ENCODE peak calls at places on chromosomes 7 and 10, in five cellular contexts. S is GM23338, J is OCI-LY7, W is GM23248, U is MM.1S. B is an unnamed sample.

GRCh38 chr10:72126184-72126871 is 38.0 kb upstream of the SPOCK2 start:
- DNase-seq in S (peak), J (peak), U (peak), W (peak), B (peak)

GRCh38 chr10:58326967-58327381 is 7.8 kb upstream of the UBE2D1 start:
- DNase-seq in S (peak), W (peak), J (no peak), U (no peak), B (no peak)

GRCh38 chr7:114622189-114622588 is 207.6 kb downstream of the FOXP2 start:
- DNase-seq in U (no peak), W (no peak), S (no peak), J (no peak), B (no peak)

GRCh38 chr10:124350806-124351205 is 67.9 kb downstream of the OAT start:
- DNase-seq in S (no peak), J (no peak), U (no peak), W (no peak), B (no peak)

GRCh38 chr10:17652585-17652984 is 8.6 kb downstream of the STAM start:
- DNase-seq in W (peak), J (no peak), U (no peak), S (no peak), B (no peak)

GRCh38 chr7:22350466-22351328 is 6.3 kb downstream of the RAPGEF5 start:
- DNase-seq in S (no peak), W (peak), J (peak), U (peak), B (no peak)

GRCh38 chr7:92754756-92755581 is 81.4 kb downstream of the CDK6 start:
- DNase-seq in U (no peak), S (no peak), J (no peak), W (no peak), B (no peak)

GRCh38 chr7:17131983-17132655 is 166.3 kb upstream of the AHR start:
- DNase-seq in J (no peak), U (no peak), W (no peak), S (no peak), B (no peak)

GRCh38 chr7:16669581-16669980 is 23.6 kb downstream of the BZW2 start:
- DNase-seq in U (no peak), W (peak), J (no peak), S (no peak), B (no peak)

GRCh38 chr10:67785098-67785497 is 52.9 kb downstream of the DNAJC12 start:
- DNase-seq in W (no peak), J (no peak), U (no peak), S (no peak), B (no peak)

GRCh38 chr10:99815611-99816010 is 33.2 kb downstream of the ABCC2 start:
- DNase-seq in U (no peak), S (no peak), W (no peak), J (no peak), B (no peak)

GRCh38 chr10:28679941-28680752 is 2.8 kb downstream of the BAMBI start:
- DNase-seq in S (no peak), U (no peak), W (no peak), J (peak), B (peak)

GRCh38 chr7:101681170-101682007 is 52.3 kb upstream of the MYL10 start:
- DNase-seq in S (no peak), U (no peak), W (peak), J (no peak), B (peak)

GRCh38 chr7:121932768-121933167 is 59.8 kb downstream of the PTPRZ1 start:
- DNase-seq in J (no peak), W (no peak), S (no peak), U (no peak), B (no peak)

GRCh38 chr10:61140765-61141392 is 196.9 kb upstream of the RHOBTB1 start:
- DNase-seq in S (peak), U (peak), J (peak), W (peak), B (peak)

GRCh38 chr10:31001740-31002139 is 29.9 kb downstream of the ZNF438 start:
- DNase-seq in S (no peak), W (peak), U (no peak), J (no peak), B (no peak)

GRCh38 chr7:151757274-151757673 is 119.6 kb downstream of the PRKAG2 start:
- DNase-seq in S (no peak), J (no peak), W (peak), U (no peak), B (no peak)

GRCh38 chr10:36367362-36367761 is 725.3 kb upstream of the FZD8 start:
- DNase-seq in J (no peak), W (no peak), U (no peak), S (no peak), B (no peak)

GRCh38 chr10:61993676-61994401 is 92.3 kb downstream of the ARID5B start:
- DNase-seq in W (peak), U (no peak), J (no peak), S (no peak), B (no peak)

GRCh38 chr10:11146402-11147171 is 128.9 kb downstream of the CELF2 start:
- DNase-seq in W (no peak), S (no peak), J (no peak), U (no peak), B (no peak)

GRCh38 chr7:80088705-80089104 is 45.9 kb upstream of the GNAI1 start:
- DNase-seq in U (peak), W (peak), J (no peak), S (no peak), B (no peak)

GRCh38 chr7:74490546-74490945 is 36.8 kb downstream of the GTF2IRD1 start:
- DNase-seq in W (no peak), J (no peak), S (no peak), U (no peak), B (no peak)

GRCh38 chr10:101071266-101071884 is 9.6 kb downstream of the KAZALD1 start:
- DNase-seq in J (peak), S (no peak), U (peak), W (peak), B (no peak)

GRCh38 chr7:18086165-18087030 is 58.8 kb upstream of the PRPS1L1 start:
- DNase-seq in W (peak), U (peak), S (peak), J (no peak), B (peak)

GRCh38 chr7:91276909-91277308 is 12.7 kb downstream of the FZD1 start:
- DNase-seq in J (no peak), S (no peak), U (peak), W (no peak), B (no peak)

GRCh38 chr7:80588591-80588990 is 49.9 kb upstream of the CD36 start:
- DNase-seq in J (no peak), W (peak), U (no peak), S (no peak), B (no peak)

GRCh38 chr7:46741924-46742607 is 821.0 kb upstream of the IGFBP3 start:
- DNase-seq in U (no peak), W (no peak), S (no peak), J (no peak), B (no peak)

GRCh38 chr7:20083781-20084180 is 133.4 kb downstream of the MACC1 start:
- DNase-seq in S (no peak), J (no peak), U (no peak), W (peak), B (no peak)

GRCh38 chr7:27105161-27106122 is 3.0 kb upstream of the HOXA2 start:
- DNase-seq in J (no peak), S (no peak), W (no peak), U (no peak), B (no peak)

GRCh38 chr7:83517026-83517700 is 131.8 kb downstream of the SEMA3E start:
- DNase-seq in S (no peak), U (no peak), W (no peak), J (no peak), B (no peak)

DNA sequence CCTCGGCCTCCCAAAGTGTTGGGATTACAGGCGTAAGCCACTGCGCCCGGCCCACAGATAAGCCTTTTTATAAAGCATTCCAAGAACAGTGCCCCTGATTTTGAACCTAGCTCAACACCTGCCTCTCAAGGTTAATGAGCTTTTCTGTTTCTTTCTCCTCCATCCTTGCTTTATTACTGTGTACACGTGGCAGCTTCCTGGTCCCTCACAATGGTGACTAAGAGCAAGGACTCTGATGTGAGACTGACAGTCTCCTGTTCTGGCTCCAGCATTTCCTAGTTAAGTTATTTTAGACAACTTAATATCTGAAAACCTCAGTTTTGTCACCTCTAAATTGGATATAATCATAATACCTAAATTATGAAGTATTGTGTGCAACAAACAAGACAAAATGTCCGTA is 9.8 kb downstream of the HABP2 start:
- DNase-seq in W (no peak), U (no peak), S (no peak), J (no peak), B (no peak)
- H3K27ac ChIP-seq in W (no peak), U (no peak), S (no peak), J (no peak), B (no peak)

GRCh38 chr7:144632724-144633123 is 203.1 kb downstream of the TPK1 start:
- DNase-seq in S (no peak), W (no peak), J (no peak), U (no peak), B (no peak)
- H2AFZ ChIP-seq in S (no peak), W (no peak), J (no peak), U (no peak), B (no peak)

GRCh38 chr7:81769891-81770818 is at the start of gene HGF:
- DNase-seq in U (no peak), W (peak), S (peak), J (no peak), B (peak)
- TF ChIP-seq EZH2phosphoT487 in U (no peak), W (no peak), S (no peak), J (no peak), B (no peak)

GRCh38 chr10:77301305-77301730 is 336.3 kb downstream of the KCNMA1 start:
- DNase-seq in S (no peak), W (peak), J (no peak), U (no peak), B (no peak)
- H3K27ac ChIP-seq in S (no peak), W (peak), J (no peak), U (no peak), B (no peak)

GRCh38 chr10:117609095-117609821 is 66.7 kb downstream of the EMX2 start:
- DNase-seq in S (no peak), J (no peak), U (no peak), W (peak), B (no peak)
- H2AFZ ChIP-seq in S (no peak), J (no peak), U (no peak), W (peak), B (no peak)

GRCh38 chr7:69434350-69434749 is 163.9 kb upstream of the AUTS2 start:
- DNase-seq in W (peak), S (no peak), U (no peak), J (peak), B (no peak)
- TF ChIP-seq EZH2phosphoT487 in W (no peak), S (no peak), U (no peak), J (no peak), B (no peak)

GRCh38 chr10:130377986-130378545 is 241.9 kb downstream of the GLRX3 start:
- DNase-seq in W (no peak), S (no peak), U (no peak), J (no peak), B (no peak)

GRCh38 chr10:130380056-130380455 is 243.9 kb downstream of the GLRX3 start:
- DNase-seq in U (no peak), J (no peak), W (no peak), S (no peak), B (no peak)

GRCh38 chr10:130382031-130382430 is 245.8 kb downstream of the GLRX3 start:
- DNase-seq in W (no peak), J (no peak), U (no peak), S (no peak), B (no peak)

GRCh38 chr10:130372866-130373265 is 236.7 kb downstream of the GLRX3 start:
- DNase-seq in S (no peak), J (no peak), U (no peak), W (no peak), B (no peak)

DNA sequence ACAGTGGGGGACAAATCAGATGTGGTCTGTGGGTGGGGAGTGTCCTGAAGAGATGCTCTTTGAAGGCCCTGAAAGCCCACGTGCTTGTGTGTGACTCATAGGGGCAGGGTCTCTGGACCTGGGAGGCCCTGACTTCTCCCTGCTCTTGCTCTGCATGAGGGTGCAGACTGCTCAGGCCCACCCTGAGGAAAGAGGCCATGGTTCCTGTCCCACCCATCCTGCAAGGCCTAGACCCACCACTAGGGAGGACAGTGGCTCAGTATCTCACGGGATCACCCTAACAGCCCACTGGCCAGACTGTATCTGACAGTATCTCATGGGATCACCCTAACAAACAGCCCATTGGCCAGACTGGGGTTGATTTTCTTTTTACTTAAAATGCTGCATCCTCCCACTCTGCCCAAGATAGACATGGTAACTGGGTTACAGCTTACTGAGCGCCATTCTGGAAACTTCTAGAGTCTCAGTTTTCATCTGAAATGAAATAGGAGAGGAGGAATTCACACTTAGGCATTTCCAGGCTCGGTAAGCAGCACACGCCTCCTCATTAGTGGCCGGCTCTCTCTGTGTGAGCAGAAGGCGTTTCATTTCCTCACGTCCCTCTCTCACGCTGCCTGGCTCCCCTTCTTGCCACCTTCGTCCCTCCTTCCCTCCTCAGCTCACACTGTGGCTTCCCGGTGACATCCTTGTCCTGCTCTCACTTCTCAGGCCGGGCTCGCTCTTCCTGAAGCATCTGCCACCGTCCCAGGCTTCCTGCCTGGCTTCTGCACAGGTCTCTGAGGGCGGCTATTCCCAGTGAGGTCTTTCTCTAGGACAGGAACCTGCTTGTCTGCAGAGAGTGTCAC is 242.6 kb downstream of the GLRX3 start:
- DNase-seq in U (no peak), J (peak), S (no peak), W (no peak), B (no peak)
- H3K27ac ChIP-seq in U (no peak), J (no peak), S (no peak), W (no peak), B (no peak)

DNA sequence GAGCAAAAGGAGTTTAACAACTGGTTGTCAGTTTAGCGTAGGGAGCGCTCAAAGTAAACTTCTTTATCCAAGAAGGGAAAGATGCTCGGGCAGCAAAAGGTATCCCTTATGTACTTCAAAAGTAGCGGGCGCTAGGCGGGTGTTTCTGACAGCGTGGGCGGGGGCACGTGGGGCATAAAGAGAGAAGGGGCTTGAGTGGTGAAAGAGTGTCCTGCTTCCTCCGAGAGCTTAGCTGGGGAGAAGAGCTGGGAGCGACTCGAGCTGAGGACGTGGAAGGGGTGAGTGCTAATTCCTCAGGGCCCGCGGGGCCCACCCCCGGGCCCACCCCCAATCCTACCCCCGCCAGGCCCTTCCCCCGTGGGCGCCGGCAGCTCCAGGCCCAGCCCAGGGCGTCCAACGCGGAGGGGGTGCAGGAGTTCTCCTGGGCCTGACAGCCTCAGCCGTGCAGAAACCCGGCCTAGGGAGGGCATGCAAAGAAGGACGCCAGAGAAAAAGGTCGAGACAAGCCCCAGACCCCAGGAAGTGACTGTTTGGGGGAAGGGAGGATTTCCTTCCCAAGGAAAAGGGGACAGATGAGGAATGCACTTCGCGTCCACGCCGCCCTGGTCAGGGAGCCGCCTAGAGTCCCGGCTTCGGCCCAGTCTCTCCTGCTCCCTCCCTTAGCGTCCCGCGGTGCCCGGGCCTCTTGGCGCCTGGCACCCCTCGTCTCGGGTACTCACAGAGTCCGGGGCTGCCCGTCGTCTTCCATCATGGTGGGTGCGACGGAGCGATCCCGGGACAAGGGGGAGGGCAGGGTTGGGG is 849 bp downstream of the TIAL1 start:
- DNase-seq in S (peak), U (peak), J (peak), W (peak), B (peak)
- H2AFZ ChIP-seq in S (no peak), U (peak), J (no peak), W (peak), B (peak)

GRCh38 chr7:155380221-155380861 is 77.6 kb upstream of the EN2 start:
- DNase-seq in J (peak), S (peak), W (peak), U (peak), B (peak)
- TF ChIP-seq EZH2phosphoT487 in J (peak), S (no peak), W (no peak), U (no peak), B (peak)

DNA sequence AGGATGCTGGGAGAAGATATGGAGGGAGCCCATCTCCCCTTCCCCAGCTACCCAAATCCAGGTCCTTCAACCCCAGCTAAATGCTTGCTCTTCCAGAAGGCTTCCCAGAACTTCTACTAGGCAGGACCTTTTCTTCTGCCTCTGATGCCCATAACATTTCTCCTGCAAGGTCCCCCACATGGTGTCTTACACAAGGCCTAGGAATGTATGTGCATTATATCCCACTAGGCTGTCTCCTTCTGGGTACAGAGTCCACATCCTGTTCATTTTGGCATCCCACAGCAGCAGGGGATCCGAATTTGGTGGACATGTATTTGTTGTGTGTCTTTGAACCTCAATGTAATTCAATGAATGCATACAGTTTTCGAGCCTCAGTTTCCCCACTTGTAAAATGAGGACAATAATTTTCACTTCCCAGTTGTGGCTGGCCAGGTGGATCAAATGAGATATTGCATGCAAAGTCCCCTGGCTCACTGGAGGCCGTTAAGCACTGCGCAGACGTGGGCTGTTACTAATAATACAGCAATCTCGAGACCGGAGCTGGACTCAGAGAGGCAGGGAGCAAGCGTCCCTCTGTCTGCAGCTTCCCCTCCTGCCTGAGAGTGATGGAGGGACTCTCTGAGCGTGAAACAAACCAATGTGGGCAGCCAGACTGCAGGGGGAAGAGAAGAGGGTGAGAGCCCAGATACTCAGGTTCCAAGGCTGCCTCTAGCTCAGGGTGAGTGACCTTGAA is 18.6 kb upstream of the YWHAG start:
- DNase-seq in W (peak), S (no peak), U (no peak), J (no peak), B (no peak)
- H3K27ac ChIP-seq in W (no peak), S (no peak), U (no peak), J (no peak), B (no peak)

B was measured in neural progenitor cell.